ENCODE peak calls at places on chromosomes 3 and 15, in nine cellular contexts. A, Z, J, B, F, T, I, N and L are unnamed samples.

GRCh38 chr3:123301331-123302184 is 99.8 kb downstream of the SEC22A start:
- DNase-seq in A (no peak), Z (no peak), J (no peak), B (no peak), F (no peak), T (no peak), I (no peak), N (no peak), L (no peak)

GRCh38 chr15:73571346-73571745 is 61.8 kb downstream of the NPTN start:
- DNase-seq in A (no peak), Z (no peak), J (no peak), B (no peak), F (no peak), T (no peak), I (no peak), N (no peak), L (no peak)

GRCh38 chr3:66276705-66277274 is 56.0 kb downstream of the SLC25A26 start:
- DNase-seq in A (peak; percentile 32), Z (peak; percentile 48), J (peak; percentile 28), B (peak; percentile 57), F (peak; percentile 26), T (peak; percentile 50), I (peak; percentile 88), N (peak; percentile 78), L (peak; percentile 70)

GRCh38 chr15:57541805-57542504 is 49.7 kb upstream of the MYZAP start:
- DNase-seq in A (no peak), Z (peak; percentile 70), J (peak; percentile 68), B (peak; percentile 69), F (peak; percentile 35), T (no peak), I (peak; percentile 77), N (peak; percentile 74), L (peak; percentile 53)

GRCh38 chr3:33240261-33240660 is 21.7 kb upstream of the SUSD5 start:
- DNase-seq in A (no peak), Z (no peak), J (no peak), B (no peak), F (no peak), T (no peak), I (no peak), N (no peak), L (no peak)

GRCh38 chr3:169430687-169431404 is 232.7 kb downstream of the MECOM start:
- DNase-seq in A (peak; percentile 41), Z (no peak), J (no peak), B (no peak), F (no peak), T (no peak), I (peak; percentile 90), N (no peak), L (no peak)

GRCh38 chr3:197028711-197029510 is 706 bp downstream of the MELTF start:
- DNase-seq in A (no peak), Z (no peak), J (no peak), B (no peak), F (no peak), T (no peak), I (no peak), N (no peak), L (no peak)

GRCh38 chr3:136994772-136995516 is 37.2 kb downstream of the IL20RB start:
- DNase-seq in A (no peak), Z (peak; percentile 63), J (peak; percentile 75), B (peak; percentile 84), F (no peak), T (no peak), I (peak; percentile 98), N (no peak), L (no peak)

GRCh38 chr3:19348929-19349564 is 200.7 kb downstream of the KCNH8 start:
- DNase-seq in A (no peak), Z (no peak), J (no peak), B (no peak), F (no peak), T (no peak), I (no peak), N (no peak), L (peak; percentile 11)

GRCh38 chr3:37862712-37863551 is 1.3 kb downstream of the CTDSPL start:
- DNase-seq in A (no peak), Z (no peak), J (no peak), B (no peak), F (no peak), T (no peak), I (peak; percentile 46), N (no peak), L (no peak)